ENCODE peak calls at places on chromosomes 1 and 21, in four cellular contexts. E is activated T-helper 1 cell treated with anti-CD3 and anti-CD28 coated beads, Interleukin-2, amount 50 U/mL, for 16 hours; R is left lung; Y is iris pigment epithelial cell. J is an unnamed sample.

GRCh38 chr1:119136401-119136800 is 4.1 kb downstream of the WARS2 start:
- DNase-seq in Y (peak), E (no peak), R (no peak), J (no peak)

GRCh38 chr1:36755313-36756230 is 272.9 kb upstream of the CSF3R start:
- DNase-seq in E (no peak), Y (no peak), R (no peak), J (no peak)

GRCh38 chr1:90347366-90347765 is 352.5 kb downstream of the ZNF326 start:
- DNase-seq in R (peak), E (no peak), Y (no peak), J (no peak)

GRCh38 chr21:41369105-41369914 is 7.5 kb downstream of the MX2 start:
- DNase-seq in Y (no peak), R (no peak), E (peak), J (peak)

GRCh38 chr1:225999912-226000337 is 782 bp upstream of the SDE2 start:
- DNase-seq in R (no peak), Y (peak), E (no peak), J (no peak)

GRCh38 chr1:159421821-159422220 is 10.2 kb upstream of the OR10J4 start:
- DNase-seq in R (no peak), Y (no peak), E (no peak), J (no peak)

GRCh38 chr1:156435551-156436318 is 64.8 kb downstream of the MEF2D start:
- DNase-seq in E (no peak), R (no peak), Y (peak), J (no peak)

GRCh38 chr1:115797491-115797890 is 29.0 kb upstream of the CASQ2 start:
- DNase-seq in E (no peak), R (no peak), Y (no peak), J (no peak)

GRCh38 chr1:92934395-92935378 is 26.6 kb downstream of the DIPK1A start:
- DNase-seq in Y (no peak), E (no peak), R (peak), J (no peak)

GRCh38 chr1:223304931-223305330 is 59.0 kb downstream of the SUSD4 start:
- DNase-seq in E (no peak), R (no peak), Y (no peak), J (no peak)

GRCh38 chr1:20233866-20234265 is 47.5 kb upstream of the PLA2G2C start:
- DNase-seq in R (no peak), E (no peak), Y (no peak), J (no peak)

GRCh38 chr1:218171302-218171893 is 113.7 kb upstream of the RRP15 start:
- DNase-seq in R (no peak), E (no peak), Y (peak), J (no peak)

J was measured in breast epithelium.